ENCODE peak calls at places on chromosomes 2 and 18, in five cellular contexts. F is mesothelial cell of epicardium, Y is lower leg skin, H is coronary artery, M is cardiac fibroblast. L is an unnamed sample.

GRCh38 chr2:132416080-132416911 is at the start of gene GPR39:
- DNase-seq in F (peak), Y (peak), H (no peak), M (peak), L (peak)

GRCh38 chr18:79856119-79857080 is 58.7 kb downstream of the KCNG2 start:
- DNase-seq in F (no peak), Y (peak), H (no peak), M (peak), L (no peak)

GRCh38 chr18:45365835-45366234 is 249.4 kb upstream of the SLC14A2 start:
- DNase-seq in F (no peak), Y (no peak), H (no peak), M (no peak), L (no peak)

GRCh38 chr2:8197101-8197500 is 484.8 kb upstream of the ID2 start:
- DNase-seq in F (no peak), Y (no peak), H (no peak), M (no peak), L (no peak)

GRCh38 chr2:224134003-224134734 is 95.1 kb upstream of the SERPINE2 start:
- DNase-seq in F (no peak), Y (no peak), H (no peak), M (no peak), L (no peak)

GRCh38 chr18:55229682-55230081 is 270.4 kb upstream of the CCDC68 start:
- DNase-seq in F (no peak), Y (no peak), H (no peak), M (no peak), L (no peak)

GRCh38 chr2:231646471-231646870 is 53.8 kb downstream of the TEX44 start:
- DNase-seq in F (no peak), Y (no peak), H (no peak), M (peak), L (no peak)

GRCh38 chr2:118371500-118371899 is 283.2 kb downstream of the INSIG2 start:
- DNase-seq in F (peak), Y (no peak), H (no peak), M (peak), L (no peak)

GRCh38 chr2:61758991-61759390 is 94.9 kb downstream of the FAM161A start:
- DNase-seq in F (no peak), Y (no peak), H (no peak), M (peak), L (peak)

GRCh38 chr2:7057865-7058400 is 140.7 kb downstream of the RNF144A start:
- DNase-seq in F (no peak), Y (peak), H (no peak), M (no peak), L (no peak)

GRCh38 chr18:63999871-64000270 is 30.0 kb downstream of the SERPINB8 start:
- DNase-seq in F (no peak), Y (no peak), H (no peak), M (no peak), L (no peak)

GRCh38 chr2:189824694-189825396 is 40.6 kb downstream of the PMS1 start:
- DNase-seq in F (no peak), Y (no peak), H (no peak), M (peak), L (no peak)

GRCh38 chr2:177322801-177323261 is 58.3 kb upstream of the NFE2L2 start:
- DNase-seq in F (no peak), Y (no peak), H (no peak), M (no peak), L (no peak)

GRCh38 chr2:136308621-136309020 is 190.7 kb upstream of the CXCR4 start:
- DNase-seq in F (no peak), Y (no peak), H (no peak), M (no peak), L (no peak)

GRCh38 chr2:58594175-58594574 is 353.1 kb upstream of the FANCL start:
- DNase-seq in F (no peak), Y (no peak), H (no peak), M (no peak), L (no peak)

GRCh38 chr2:1899396-1899730 is 155.0 kb upstream of the PXDN start:
- DNase-seq in F (no peak), Y (peak), H (no peak), M (no peak), L (no peak)

GRCh38 chr2:109246176-109246575 is 117.2 kb downstream of the SH3RF3 start:
- DNase-seq in F (no peak), Y (peak), H (no peak), M (no peak), L (no peak)

GRCh38 chr2:28717339-28717758 is 34.3 kb upstream of the PPP1CB start:
- DNase-seq in F (no peak), Y (peak), H (peak), M (peak), L (no peak)

GRCh38 chr2:196677404-196677803 is 37.9 kb downstream of the CCDC150 start:
- DNase-seq in F (no peak), Y (no peak), H (no peak), M (peak), L (no peak)

GRCh38 chr2:215830313-215830712 is 183.0 kb downstream of the MREG start:
- DNase-seq in F (no peak), Y (no peak), H (no peak), M (peak), L (no peak)

GRCh38 chr2:20637147-20637546 is 13.8 kb downstream of the HS1BP3 start:
- DNase-seq in F (no peak), Y (no peak), H (peak), M (no peak), L (no peak)

GRCh38 chr2:75833386-75833785 is 122.7 kb upstream of the GCFC2 start:
- DNase-seq in F (no peak), Y (no peak), H (no peak), M (no peak), L (no peak)

GRCh38 chr18:12694032-12694431 is 8.5 kb downstream of the CEP76 start:
- DNase-seq in F (no peak), Y (no peak), H (no peak), M (no peak), L (no peak)

GRCh38 chr2:263774-264492 is at the start of gene SH3YL1:
- DNase-seq in F (peak), Y (peak), H (peak), M (peak), L (no peak)

GRCh38 chr2:154375625-154376020 is 322.9 kb upstream of the KCNJ3 start:
- DNase-seq in F (no peak), Y (no peak), H (no peak), M (peak), L (peak)
- TF ChIP-seq CTCF in F (peak), Y (no peak), H (no peak), M (peak), L (peak)

GRCh38 chr2:27501042-27501441 is 4.4 kb downstream of the GCKR start:
- DNase-seq in F (no peak), Y (no peak), H (no peak), M (no peak), L (no peak)

GRCh38 chr2:27495840-27496356 is 741 bp upstream of the GCKR start:
- DNase-seq in F (no peak), Y (no peak), H (no peak), M (no peak), L (no peak)

GRCh38 chr2:27496357-27497287 is at the start of gene GCKR:
- DNase-seq in F (no peak), Y (peak), H (no peak), M (peak), L (no peak)

GRCh38 chr2:27497288-27497627 is 619 bp downstream of the GCKR start:
- DNase-seq in F (no peak), Y (peak), H (no peak), M (no peak), L (no peak)

DNA sequence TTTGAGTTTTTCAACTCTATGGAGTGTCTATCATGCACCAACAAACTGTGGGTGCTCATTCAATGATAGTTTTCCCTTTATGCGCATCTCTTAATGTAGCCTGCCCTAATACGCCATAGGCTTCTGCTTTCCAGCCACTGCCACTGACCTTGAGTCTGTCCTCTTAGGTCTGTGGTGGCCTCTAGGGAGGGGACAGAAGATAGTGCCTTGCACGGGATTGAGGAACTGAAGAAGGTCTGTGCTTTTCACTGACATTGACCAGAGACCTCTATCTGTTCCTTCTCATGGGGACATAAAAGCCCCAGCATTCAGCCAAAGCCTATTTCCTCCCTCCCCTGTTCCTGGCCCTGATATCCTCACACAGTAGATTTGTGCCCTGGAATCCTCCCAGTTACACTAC is 2.3 kb downstream of the GCKR start:
- DNase-seq in F (no peak), Y (peak), H (no peak), M (no peak), L (no peak)
- TF ChIP-seq CTCF in F (no peak), Y (no peak), H (no peak), M (no peak), L (no peak)

DNA sequence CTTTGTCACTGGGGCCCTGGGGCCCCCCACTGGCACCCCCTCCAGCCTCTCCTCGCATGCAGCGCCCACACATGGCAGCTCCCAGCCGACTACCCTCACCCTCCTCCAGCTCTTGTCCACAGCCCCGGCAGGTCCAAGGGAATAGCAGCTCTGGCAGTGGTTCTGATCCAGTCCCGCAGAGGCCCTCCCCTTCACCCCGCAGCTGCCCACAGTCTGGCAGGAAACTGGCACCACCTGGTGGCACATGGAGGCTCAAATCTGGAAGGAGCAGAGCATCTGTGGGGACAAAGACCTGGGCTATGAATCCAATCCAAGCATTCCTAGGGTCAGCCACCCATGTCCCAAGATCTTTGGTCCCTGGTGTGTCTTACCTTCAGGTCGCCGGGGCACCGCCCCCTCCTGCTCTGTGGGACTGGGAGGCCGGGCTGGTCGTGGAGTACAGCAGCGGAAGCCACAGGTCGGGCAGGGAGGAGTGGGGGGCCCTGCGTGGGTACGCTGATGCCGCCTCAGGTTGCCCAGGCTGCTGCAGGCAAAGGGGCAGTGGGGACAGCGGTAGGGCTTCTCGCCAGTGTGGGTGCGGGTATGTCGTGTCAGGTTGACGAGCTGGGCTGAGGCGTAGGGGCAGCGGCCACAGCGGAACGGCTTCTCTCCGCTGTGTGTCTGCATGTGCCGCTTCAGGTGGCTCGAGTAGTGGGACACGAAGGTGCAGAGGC is 2.3 kb downstream of the ZNF513 start:
- DNase-seq in F (no peak), Y (peak), H (no peak), M (peak), L (no peak)
- TF ChIP-seq CTCF in F (no peak), Y (no peak), H (no peak), M (no peak), L (peak)

GRCh38 chr18:50282521-50283335 is 1.4 kb upstream of the MBD1 start:
- DNase-seq in F (peak), Y (peak), H (no peak), M (no peak), L (no peak)

GRCh38 chr18:50279752-50280151 is 1.6 kb downstream of the MBD1 start:
- DNase-seq in F (no peak), Y (no peak), H (no peak), M (no peak), L (no peak)

GRCh38 chr18:50280707-50281294 is 522 bp downstream of the MBD1 start:
- DNase-seq in F (no peak), Y (no peak), H (no peak), M (no peak), L (no peak)

GRCh38 chr18:50281972-50282520 is 723 bp upstream of the MBD1 start:
- DNase-seq in F (no peak), Y (no peak), H (no peak), M (no peak), L (no peak)

DNA sequence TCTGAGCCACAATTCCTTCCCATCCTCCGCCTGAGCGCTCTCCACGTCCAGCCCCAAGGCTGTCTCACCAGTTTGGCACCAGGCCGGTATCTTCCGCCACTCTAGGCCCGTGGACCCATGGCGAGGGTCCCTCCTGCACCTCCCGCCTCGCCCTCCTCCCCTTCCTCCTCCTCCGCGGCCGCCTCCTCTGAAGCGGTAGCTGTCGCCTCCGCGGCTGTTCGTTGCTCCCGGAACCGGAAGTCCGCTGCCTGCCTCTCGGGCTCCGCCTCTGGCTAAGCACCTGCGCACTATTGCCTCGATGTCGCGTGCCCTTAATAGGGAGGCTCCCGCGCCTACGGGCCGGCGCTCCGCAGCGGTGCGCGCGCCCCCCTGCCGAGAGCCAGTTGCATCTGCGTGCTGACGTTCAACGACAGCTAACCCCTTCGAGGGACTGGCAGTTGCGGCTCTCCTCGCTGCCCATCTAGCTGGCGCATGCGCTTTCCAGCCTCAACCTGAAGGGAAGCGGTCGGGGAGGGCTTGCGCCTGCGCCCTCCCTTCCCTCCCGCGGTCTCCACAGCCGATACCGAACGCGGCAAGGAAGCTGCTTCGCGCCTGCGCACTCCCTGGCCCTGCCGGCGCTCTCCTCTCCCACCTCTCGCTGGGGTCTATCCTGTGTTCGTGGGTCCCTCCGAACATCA is at the start of gene MBD1:
- DNase-seq in F (peak), Y (peak), H (peak), M (peak), L (peak)
- TF ChIP-seq CTCF in F (no peak), Y (no peak), H (no peak), M (peak), L (peak)

GRCh38 chr2:101776172-101777043 is 78.9 kb downstream of the MAP4K4 start:
- DNase-seq in F (no peak), Y (no peak), H (no peak), M (no peak), L (no peak)

GRCh38 chr2:101779190-101779589 is 81.7 kb downstream of the MAP4K4 start:
- DNase-seq in F (no peak), Y (no peak), H (no peak), M (no peak), L (no peak)

GRCh38 chr2:101775636-101776035 is 78.1 kb downstream of the MAP4K4 start:
- DNase-seq in F (no peak), Y (no peak), H (no peak), M (no peak), L (no peak)

GRCh38 chr2:101778102-101778501 is 80.6 kb downstream of the MAP4K4 start:
- DNase-seq in F (no peak), Y (no peak), H (no peak), M (no peak), L (no peak)

DNA sequence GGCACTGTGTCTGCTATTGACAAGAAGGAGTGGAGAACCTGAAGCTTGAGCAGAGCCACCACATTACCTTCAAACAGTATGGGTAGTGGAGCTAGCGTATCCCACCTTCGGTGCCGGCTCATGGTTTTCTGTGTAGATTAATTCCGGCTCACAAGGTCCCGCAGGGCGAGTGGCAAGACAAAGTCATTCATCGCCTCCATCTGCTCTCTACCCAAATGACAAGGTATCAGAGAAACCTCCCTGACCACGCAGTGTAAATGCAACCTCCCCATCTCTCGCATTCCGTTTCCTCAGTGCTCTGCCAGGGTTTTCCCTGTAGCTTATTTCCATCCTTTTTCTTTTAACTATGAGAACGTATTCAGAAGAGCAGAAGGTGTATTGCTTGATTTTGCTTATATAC is 79.8 kb downstream of the MAP4K4 start:
- DNase-seq in F (no peak), Y (no peak), H (no peak), M (no peak), L (no peak)
- TF ChIP-seq CTCF in F (no peak), Y (no peak), H (no peak), M (no peak), L (no peak)

GRCh38 chr2:171523969-171524401 is 1.7 kb downstream of the CYBRD1 start:
- DNase-seq in F (no peak), Y (no peak), H (no peak), M (peak), L (no peak)

GRCh38 chr2:171523339-171523931 is 1.2 kb downstream of the CYBRD1 start:
- DNase-seq in F (no peak), Y (peak), H (peak), M (peak), L (peak)

GRCh38 chr2:171521361-171522056 is 765 bp upstream of the CYBRD1 start:
- DNase-seq in F (no peak), Y (no peak), H (no peak), M (peak), L (no peak)

GRCh38 chr2:171522804-171523338 is 597 bp downstream of the CYBRD1 start:
- DNase-seq in F (peak), Y (peak), H (no peak), M (no peak), L (no peak)

GRCh38 chr2:171522057-171522803 is at the start of gene CYBRD1:
- DNase-seq in F (peak), Y (peak), H (peak), M (peak), L (peak)
- TF ChIP-seq CTCF in F (no peak), Y (no peak), H (no peak), M (peak), L (peak)

DNA sequence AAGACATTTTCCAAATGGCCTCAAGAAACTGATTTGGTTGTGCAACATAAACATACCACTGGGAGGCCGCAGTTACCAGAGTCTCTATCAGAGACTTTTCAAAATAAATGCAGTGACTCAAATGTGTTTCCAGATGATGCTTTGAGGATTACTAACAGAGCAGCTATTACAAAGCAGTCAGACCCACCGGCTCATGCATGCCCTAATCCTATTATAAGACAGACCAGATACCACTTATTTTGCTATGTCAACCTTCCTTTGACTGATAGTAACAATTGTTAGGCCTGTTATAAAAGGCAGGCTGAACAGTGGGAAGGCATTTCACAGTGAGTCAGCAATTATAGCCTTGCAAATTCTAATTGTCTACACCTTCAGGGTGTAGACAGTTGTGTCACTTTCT is 217.7 kb downstream of the LRRTM1 start:
- DNase-seq in F (no peak), Y (no peak), H (no peak), M (peak), L (no peak)
- TF ChIP-seq CTCF in F (no peak), Y (no peak), H (no peak), M (no peak), L (peak)

DNA sequence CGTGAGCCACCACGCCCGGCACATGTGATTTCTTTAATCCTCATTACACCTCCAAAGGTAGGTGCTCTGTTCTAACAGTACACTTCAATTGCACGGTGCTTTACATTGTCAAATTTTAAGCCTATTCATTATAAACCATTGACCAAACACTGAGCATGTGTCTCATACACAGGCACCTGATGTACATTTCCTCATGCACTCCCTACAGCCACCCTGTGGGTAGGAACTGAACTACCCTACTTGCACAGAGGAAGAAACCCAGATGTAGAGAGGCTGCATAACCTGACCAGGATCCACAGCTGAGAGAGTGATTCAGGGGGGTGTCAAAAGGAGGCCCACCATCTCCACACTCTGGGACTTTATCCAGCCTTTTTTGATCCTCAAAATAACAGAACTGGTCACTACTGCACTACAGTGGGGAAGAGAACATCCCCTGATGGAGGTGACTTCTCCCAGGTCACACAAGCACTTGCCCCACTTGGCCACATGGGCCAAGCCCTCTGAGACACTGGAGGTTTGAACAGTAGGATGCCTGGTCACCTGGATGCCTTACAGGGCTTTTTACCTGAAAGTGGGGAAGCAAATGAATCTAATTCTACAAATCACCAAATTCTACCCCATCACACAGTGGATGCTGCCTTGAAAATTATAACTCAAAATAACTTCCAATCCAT is 6.9 kb upstream of the DPYSL5 start:
- DNase-seq in F (no peak), Y (peak), H (no peak), M (no peak), L (no peak)
- TF ChIP-seq CTCF in F (no peak), Y (no peak), H (no peak), M (peak), L (no peak)

GRCh38 chr18:10783941-10784340 is 258.1 kb downstream of the NAPG start:
- DNase-seq in F (no peak), Y (no peak), H (no peak), M (no peak), L (no peak)

GRCh38 chr18:10791141-10791808 is 265.4 kb downstream of the NAPG start:
- DNase-seq in F (no peak), Y (no peak), H (no peak), M (no peak), L (no peak)

GRCh38 chr18:10785798-10786197 is 260.0 kb downstream of the NAPG start:
- DNase-seq in F (no peak), Y (no peak), H (no peak), M (no peak), L (no peak)

GRCh38 chr18:10784596-10785202 is 258.9 kb downstream of the NAPG start:
- DNase-seq in F (no peak), Y (no peak), H (no peak), M (no peak), L (no peak)

GRCh38 chr18:10787293-10787901 is 261.6 kb downstream of the NAPG start:
- DNase-seq in F (peak), Y (peak), H (no peak), M (peak), L (peak)
- TF ChIP-seq CTCF in F (peak), Y (no peak), H (no peak), M (peak), L (peak)